ENCODE peak calls at places on chromosomes 2 and 18, in seven cellular contexts. F, X, K, N, S, A and D are unnamed samples.
A peak's percentile ranks its signal among the peaks of the same experiment; 100 is the strongest.

GRCh38 chr18:78526923-78527775 is 452.5 kb upstream of the SALL3 start:
- DNase-seq in X (no peak), K (no peak), A (no peak), F (no peak), S (no peak), N (no peak), D (no peak)

GRCh38 chr2:170886391-170886790 is 42.7 kb upstream of the GORASP2 start:
- DNase-seq in F (no peak), N (no peak), A (no peak), S (no peak), X (no peak), K (no peak), D (no peak)

GRCh38 chr2:54176577-54176976 is 61.2 kb downstream of the ACYP2 start:
- DNase-seq in F (no peak), X (peak; percentile 34), S (peak; percentile 13), K (no peak), A (peak; percentile 85), N (peak; percentile 64), D (peak; percentile 10)

GRCh38 chr18:55356815-55357214 is 231.2 kb downstream of the TCF4 start:
- DNase-seq in N (no peak), X (no peak), F (no peak), S (no peak), K (no peak), A (no peak), D (no peak)

GRCh38 chr2:98474979-98475632 is 30.4 kb downstream of the INPP4A start:
- DNase-seq in A (no peak), K (no peak), S (no peak), N (no peak), F (no peak), X (no peak), D (no peak)

GRCh38 chr2:96887419-96888081 is 17.7 kb upstream of the SEMA4C start:
- DNase-seq in A (no peak), X (no peak), N (no peak), K (no peak), S (no peak), F (no peak), D (no peak)

GRCh38 chr18:12657048-12657848 is 659 bp downstream of the SPIRE1 start:
- DNase-seq in F (peak; percentile 61), S (no peak), N (peak; percentile 25), A (no peak), K (no peak), X (peak; percentile 33), D (no peak)

GRCh38 chr2:231483398-231484329 is 19.4 kb upstream of the NCL start:
- DNase-seq in N (peak; percentile 35), A (no peak), S (no peak), X (no peak), F (no peak), K (no peak), D (peak; percentile 55)

GRCh38 chr2:210226186-210226585 is 939 bp upstream of the ACADL start:
- DNase-seq in F (no peak), K (no peak), N (no peak), S (no peak), A (no peak), X (no peak), D (no peak)

GRCh38 chr18:13587001-13587400 is 139.4 kb downstream of the FAM210A start:
- DNase-seq in K (no peak), N (no peak), F (no peak), X (no peak), S (no peak), A (no peak), D (no peak)

GRCh38 chr2:145551661-145552060 is 1031.7 kb upstream of the ZEB2 start:
- DNase-seq in S (no peak), X (no peak), K (no peak), F (no peak), N (no peak), A (no peak), D (no peak)

GRCh38 chr2:148990968-148991367 is 47.5 kb upstream of the LYPD6B start:
- DNase-seq in A (peak; percentile 9), N (no peak), X (no peak), F (no peak), S (no peak), K (no peak), D (no peak)

GRCh38 chr2:240416821-240417220 is 18.6 kb upstream of the GPC1 start:
- DNase-seq in X (no peak), K (no peak), N (no peak), S (no peak), A (no peak), F (no peak), D (no peak)

GRCh38 chr18:8797206-8797605 is 91.8 kb downstream of the MTCL1 start:
- DNase-seq in N (no peak), X (no peak), A (peak; percentile 64), F (no peak), S (no peak), K (no peak), D (no peak)

GRCh38 chr2:145764631-145765030 is 1244.7 kb upstream of the ZEB2 start:
- DNase-seq in K (no peak), N (no peak), S (no peak), A (no peak), F (no peak), X (peak; percentile 35), D (no peak)

GRCh38 chr2:102044235-102044920 is 52.6 kb downstream of the IL1R2 start:
- DNase-seq in X (no peak), F (no peak), S (no peak), K (no peak), N (no peak), A (no peak), D (no peak)

GRCh38 chr2:102044967-102045489 is 53.3 kb downstream of the IL1R2 start:
- DNase-seq in K (no peak), N (no peak), F (no peak), A (no peak), X (no peak), S (no peak), D (no peak)

GRCh38 chr2:102045697-102046096 is 53.9 kb downstream of the IL1R2 start:
- DNase-seq in N (no peak), K (no peak), F (no peak), S (no peak), A (no peak), X (no peak), D (no peak)

GRCh38 chr2:102048465-102048864 is 56.7 kb downstream of the IL1R2 start:
- DNase-seq in A (no peak), N (no peak), F (no peak), S (no peak), K (no peak), X (no peak), D (no peak)

DNA sequence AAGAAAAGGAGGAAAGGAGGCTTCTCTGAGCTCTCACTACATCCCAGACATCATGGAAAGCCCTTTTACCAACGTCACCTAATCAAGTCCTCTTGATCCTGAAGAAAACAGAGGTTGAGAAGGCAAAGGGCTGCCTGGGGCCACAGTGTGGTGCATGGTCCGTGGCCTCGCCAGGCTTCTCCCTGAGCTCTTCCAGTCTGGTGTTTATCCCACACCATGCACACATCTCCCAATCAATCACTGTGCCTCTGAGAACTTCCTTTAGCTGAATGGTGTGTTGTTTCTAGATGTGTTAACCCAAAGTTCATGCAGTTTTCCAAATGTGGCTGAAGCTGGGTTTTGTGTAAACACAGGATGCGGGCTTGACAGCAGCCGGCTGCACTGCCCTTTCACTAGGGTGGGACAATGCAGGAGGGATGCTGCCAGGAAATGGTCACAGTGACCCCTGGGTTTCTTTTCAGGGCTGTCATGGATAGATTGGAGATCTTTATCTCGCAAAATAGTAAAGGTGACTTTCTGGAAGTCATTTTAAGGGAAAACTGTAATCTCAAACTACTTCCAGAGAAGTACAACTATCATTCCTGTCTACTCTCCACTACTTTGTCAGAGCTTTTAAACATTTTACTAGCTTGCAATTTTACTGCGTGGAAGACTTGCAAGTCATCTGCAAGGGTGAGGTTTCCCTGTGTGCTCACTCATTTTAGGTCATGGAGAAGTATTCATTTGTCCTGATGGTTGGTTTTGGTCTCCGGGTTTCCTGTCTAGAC is 54.6 kb downstream of the IL1R2 start:
- DNase-seq in N (no peak), S (no peak), F (no peak), A (peak; percentile 98), X (no peak), K (no peak), D (no peak)
- TF ChIP-seq SP1 in N (no peak), S (no peak), F (no peak), A (no peak), X (no peak), K (no peak), D (no peak)

DNA sequence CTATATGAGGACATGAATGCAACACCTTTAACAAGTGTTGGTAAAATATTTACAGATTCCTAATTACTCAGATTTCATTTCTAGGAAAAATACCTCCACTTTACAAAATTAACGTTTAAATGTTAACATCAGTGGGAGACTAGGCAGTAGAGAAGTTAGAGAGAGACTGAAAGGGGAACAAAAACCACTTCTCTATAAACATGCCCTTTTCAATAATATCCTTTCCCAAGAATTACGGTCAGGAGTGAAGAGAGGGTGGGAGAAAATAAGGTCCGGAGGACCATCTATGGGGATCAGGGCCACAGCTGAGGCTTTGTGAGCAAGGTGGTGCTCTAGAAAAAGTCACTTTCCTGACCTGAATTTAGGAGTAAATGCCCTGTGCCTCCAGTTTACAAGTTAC is 65.3 kb upstream of the WIPF1 start:
- DNase-seq in F (no peak), K (no peak), X (no peak), A (no peak), N (no peak), S (no peak), D (no peak)
- TF ChIP-seq SP1 in F (no peak), K (no peak), X (no peak), A (no peak), N (no peak), S (no peak), D (no peak)

DNA sequence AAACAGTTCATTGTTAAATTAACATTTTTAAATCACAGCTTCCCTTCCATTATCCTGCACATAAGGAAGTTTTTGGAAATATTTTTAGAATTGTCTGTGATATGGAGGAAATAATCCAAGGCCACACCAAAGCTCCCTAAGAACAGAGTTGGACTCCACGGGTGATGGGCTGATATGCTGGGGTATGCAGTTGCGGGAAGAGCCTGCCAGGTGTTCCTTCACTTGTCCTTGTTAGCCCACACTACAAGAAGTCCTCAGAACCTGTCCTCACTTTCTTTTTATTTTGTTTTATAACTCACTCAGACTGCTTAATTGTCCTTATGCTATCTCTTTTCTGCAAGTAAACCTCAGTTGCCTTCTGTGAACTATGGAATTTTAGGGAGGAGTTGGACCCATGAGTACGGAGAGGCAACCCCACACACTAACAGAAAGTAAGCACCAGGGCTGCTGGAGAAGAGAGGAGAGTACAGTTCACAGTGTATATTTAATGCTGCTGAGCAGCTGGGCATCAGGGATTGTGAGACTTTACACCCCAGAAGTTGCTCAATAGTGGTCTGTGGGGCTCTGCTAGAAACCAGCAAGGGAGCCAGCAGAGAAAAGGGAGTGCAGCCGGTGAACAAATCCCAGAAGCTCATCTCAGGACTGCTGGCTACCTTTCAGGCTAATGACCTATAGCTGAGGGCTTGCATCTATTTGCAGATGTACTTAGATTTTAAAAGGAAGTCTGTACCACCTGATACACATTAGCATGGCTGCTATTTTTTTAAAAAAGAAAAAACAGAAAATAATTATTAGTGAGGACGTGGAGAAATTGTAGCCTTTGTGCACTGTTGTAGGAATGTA is 280.1 kb upstream of the STON1 start:
- DNase-seq in F (no peak), A (peak; percentile 89), X (no peak), K (no peak), S (no peak), N (no peak), D (no peak)
- TF ChIP-seq SP1 in F (no peak), A (no peak), X (no peak), K (no peak), S (no peak), N (no peak), D (no peak)

GRCh38 chr2:213068681-213069359 is 82.6 kb downstream of the IKZF2 start:
- DNase-seq in A (no peak), N (no peak), X (no peak), K (no peak), S (no peak), F (no peak), D (no peak)
- TF ChIP-seq SP1 in A (no peak), N (no peak), X (no peak), K (no peak), S (no peak), F (no peak), D (no peak)